ENCODE peak calls at places on chromosome 1, in eight cellular contexts. X is progenitor cell of endocrine pancreas, V is AG04450, N is uterus, B is cardiac muscle cell, S is breast epithelium, O is nephron progenitor cell, D is MCF 10A. A is an unnamed sample.

GRCh38 chr1:201140941-201141260 is 13.4 kb downstream of the TMEM9 start:
- DNase-seq in N (no peak), V (no peak), B (no peak), X (no peak), S (no peak), O (no peak), D (no peak), A (no peak)

GRCh38 chr1:204180133-204180532 is 14.0 kb upstream of the REN start:
- DNase-seq in N (no peak), X (no peak), S (no peak), D (no peak), B (no peak), O (no peak), V (no peak), A (no peak)

GRCh38 chr1:5575396-5576110 is 416.7 kb downstream of the NPHP4 start:
- DNase-seq in D (no peak), V (no peak), X (no peak), N (no peak), S (no peak), B (no peak), O (peak; percentile 22), A (no peak)

GRCh38 chr1:38608202-38608864 is 251.2 kb downstream of the RRAGC start:
- DNase-seq in S (no peak), V (no peak), X (peak; percentile 46), O (peak; percentile 87), D (peak; percentile 17), N (no peak), B (peak; percentile 47), A (no peak)

GRCh38 chr1:177392336-177392735 is 221.6 kb downstream of the BRINP2 start:
- DNase-seq in D (peak; percentile 14), B (no peak), O (no peak), V (no peak), N (no peak), S (no peak), X (no peak), A (no peak)

GRCh38 chr1:24900985-24901781 is 28.9 kb downstream of the RUNX3 start:
- DNase-seq in X (no peak), N (no peak), V (no peak), S (no peak), O (no peak), B (no peak), D (no peak), A (no peak)

GRCh38 chr1:179077396-179077795 is 4.5 kb upstream of the TOR3A start:
- DNase-seq in D (no peak), V (peak; percentile 43), S (no peak), O (no peak), N (no peak), X (no peak), B (peak; percentile 81), A (no peak)

GRCh38 chr1:52365091-52365745 is 787 bp downstream of the CC2D1B start:
- DNase-seq in S (no peak), B (peak; percentile 71), X (no peak), N (peak; percentile 51), V (no peak), D (peak; percentile 74), O (peak; percentile 29), A (peak; percentile 18)

GRCh38 chr1:209248649-209249279 is 334.8 kb upstream of the CAMK1G start:
- DNase-seq in O (peak; percentile 72), V (peak; percentile 16), X (peak; percentile 39), S (no peak), D (peak; percentile 91), N (peak; percentile 59), B (peak; percentile 73), A (no peak)

GRCh38 chr1:34688358-34688757 is 66.5 kb upstream of the GJB5 start:
- DNase-seq in O (no peak), B (no peak), S (no peak), N (no peak), D (no peak), X (no peak), V (no peak), A (no peak)

GRCh38 chr1:247210386-247211117 is 38.7 kb upstream of the ZNF124 start:
- DNase-seq in S (peak; percentile 98), D (peak; percentile 99), X (peak; percentile 94), O (peak; percentile 99), B (peak; percentile 93), V (peak; percentile 46), N (peak; percentile 96), A (peak; percentile 94)

GRCh38 chr1:114671939-114672275 is 2.1 kb upstream of the DENND2C start:
- DNase-seq in X (no peak), S (no peak), B (no peak), O (no peak), V (no peak), D (no peak), N (no peak), A (no peak)

GRCh38 chr1:247415423-247416361 is at the start of gene NLRP3:
- DNase-seq in V (no peak), D (peak; percentile 55), N (no peak), S (no peak), O (no peak), B (no peak), X (no peak), A (no peak)

GRCh38 chr1:156591432-156592157 is at the start of gene NAXE:
- DNase-seq in O (peak; percentile 85), X (peak; percentile 63), D (peak; percentile 77), B (peak; percentile 64), V (no peak), N (peak; percentile 55), S (peak; percentile 71), A (no peak)

GRCh38 chr1:109885589-109885988 is 25.1 kb upstream of the CSF1 start:
- DNase-seq in X (no peak), D (no peak), O (no peak), B (no peak), V (no peak), N (no peak), S (no peak), A (no peak)

GRCh38 chr1:45329445-45329844 is 2.8 kb downstream of the HPDL start:
- DNase-seq in S (no peak), B (no peak), X (no peak), D (peak; percentile 66), O (no peak), V (no peak), N (no peak), A (no peak)

GRCh38 chr1:2642560-2643413 is 10.0 kb upstream of the MMEL1 start:
- DNase-seq in B (peak; percentile 93), S (peak; percentile 91), V (peak; percentile 74), X (peak; percentile 88), N (peak; percentile 92), D (peak; percentile 87), O (peak; percentile 96), A (no peak)
- TF ChIP-seq CTCF in B (peak; percentile 11), S (no peak), V (peak; percentile 26), X (peak; percentile 19), N (no peak), D (no peak), O (no peak), A (no peak)

GRCh38 chr1:221637641-221638041 is 104.2 kb downstream of the DUSP10 start:
- DNase-seq in V (no peak), B (peak; percentile 12), X (no peak), D (peak; percentile 28), N (no peak), O (no peak), S (no peak), A (no peak)
- TF ChIP-seq CTCF in V (peak; percentile 7), B (no peak), X (no peak), D (no peak), N (no peak), O (no peak), S (no peak), A (no peak)

GRCh38 chr1:196148367-196148970 is 459.8 kb downstream of the KCNT2 start:
- DNase-seq in D (peak; percentile 69), B (peak; percentile 69), V (peak; percentile 15), N (no peak), X (no peak), S (no peak), O (peak; percentile 6), A (no peak)
- TF ChIP-seq CTCF in D (peak; percentile 68), B (peak; percentile 44), V (peak; percentile 50), N (peak; percentile 37), X (peak; percentile 77), S (peak; percentile 54), O (peak; percentile 75), A (peak; percentile 56)

GRCh38 chr1:174447866-174448530 is at the start of gene GPR52:
- DNase-seq in B (no peak), D (no peak), V (no peak), N (no peak), S (no peak), O (no peak), X (no peak), A (no peak)

GRCh38 chr1:174448964-174449363 is 1.2 kb downstream of the GPR52 start:
- DNase-seq in X (no peak), S (no peak), O (no peak), V (no peak), N (peak; percentile 14), B (peak; percentile 6), D (no peak), A (no peak)

GRCh38 chr1:174451408-174451807 is 3.6 kb downstream of the GPR52 start:
- DNase-seq in B (no peak), X (no peak), O (no peak), V (no peak), N (no peak), D (no peak), S (no peak), A (no peak)

GRCh38 chr1:174445817-174446216 is 1.9 kb upstream of the GPR52 start:
- DNase-seq in O (no peak), B (no peak), X (no peak), S (no peak), D (no peak), N (no peak), V (no peak), A (no peak)

DNA sequence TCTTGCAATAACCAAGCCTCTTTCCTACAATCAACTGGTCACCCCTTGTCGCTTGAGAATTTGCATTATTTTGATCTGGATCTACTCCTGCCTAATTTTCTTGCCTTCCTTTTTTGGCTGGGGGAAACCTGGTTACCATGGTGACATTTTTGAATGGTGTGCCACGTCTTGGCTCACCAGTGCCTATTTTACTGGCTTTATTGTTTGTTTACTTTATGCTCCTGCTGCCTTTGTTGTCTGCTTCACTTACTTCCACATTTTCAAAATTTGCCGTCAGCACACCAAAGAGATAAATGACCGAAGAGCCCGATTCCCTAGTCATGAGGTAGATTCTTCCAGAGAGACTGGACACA is 743 bp downstream of the GPR52 start:
- DNase-seq in N (no peak), X (no peak), B (no peak), S (no peak), V (no peak), D (no peak), O (no peak), A (no peak)
- TF ChIP-seq CTCF in N (no peak), X (no peak), B (no peak), S (no peak), V (no peak), D (no peak), O (no peak), A (no peak)

DNA sequence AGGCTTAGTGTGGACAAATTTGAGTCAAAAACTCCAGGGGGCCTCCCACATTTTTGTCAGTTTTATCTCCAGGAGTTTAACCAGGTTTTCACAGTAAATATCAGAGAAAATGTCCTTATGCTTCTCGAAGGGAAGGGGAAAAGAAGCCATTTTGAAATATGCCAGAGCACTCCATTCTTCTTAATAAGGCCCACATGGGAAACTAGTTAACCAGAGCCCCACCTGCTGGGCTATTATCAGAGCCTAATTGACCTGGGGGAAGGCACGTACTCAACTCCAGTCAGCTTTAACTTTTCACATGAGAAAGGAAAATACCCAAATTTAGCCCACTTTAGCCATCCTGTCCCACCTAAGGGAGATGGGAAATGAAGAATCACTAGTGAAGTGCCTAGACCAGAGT is 296.3 kb downstream of the PTBP2 start:
- DNase-seq in B (no peak), D (peak; percentile 11), O (no peak), S (no peak), V (no peak), N (no peak), X (no peak), A (no peak)
- TF ChIP-seq CTCF in B (no peak), D (no peak), O (no peak), S (no peak), V (no peak), N (peak; percentile 7), X (peak; percentile 9), A (no peak)

GRCh38 chr1:113511269-113511668 is 121.0 kb downstream of the MAGI3 start:
- DNase-seq in V (no peak), N (no peak), S (no peak), X (no peak), O (no peak), D (no peak), B (no peak), A (no peak)
- TF ChIP-seq CTCF in V (no peak), N (no peak), S (no peak), X (no peak), O (no peak), D (no peak), B (no peak), A (no peak)